ENCODE peak calls at places on chromosome 9, in five cellular contexts. F is adrenal gland, Y is lung, L is endodermal cell, S is body of pancreas. T is an unnamed sample.

GRCh38 chr9:69178583-69179011 is 4.5 kb downstream of the TJP2 start:
- DNase-seq in S (no peak), L (no peak), Y (no peak), F (no peak), T (no peak)

GRCh38 chr9:16075695-16076094 is 522.9 kb downstream of the CCDC171 start:
- DNase-seq in S (no peak), Y (no peak), L (no peak), F (no peak), T (no peak)

GRCh38 chr9:71446499-71447411 is 321.6 kb downstream of the CEMIP2 start:
- DNase-seq in S (peak; percentile 27), F (no peak), Y (peak; percentile 42), L (peak; percentile 96), T (no peak)

GRCh38 chr9:22065431-22065830 is 56.3 kb upstream of the CDKN2B start:
- DNase-seq in Y (no peak), L (no peak), F (no peak), S (no peak), T (no peak)

GRCh38 chr9:121474225-121474947 is 25.3 kb downstream of the GGTA1 start:
- DNase-seq in L (no peak), Y (no peak), S (no peak), F (no peak), T (no peak)

GRCh38 chr9:98326402-98327248 is 71.2 kb upstream of the TBC1D2 start:
- DNase-seq in L (peak; percentile 51), F (no peak), Y (no peak), S (no peak), T (no peak)

GRCh38 chr9:70760228-70760627 is 345.8 kb upstream of the KLF9 start:
- DNase-seq in L (no peak), S (no peak), F (no peak), Y (no peak), T (no peak)

GRCh38 chr9:37923121-37923795 is 19.3 kb upstream of the SLC25A51 start:
- DNase-seq in Y (no peak), F (no peak), L (peak; percentile 91), S (no peak), T (no peak)

GRCh38 chr9:104775961-104776360 is 12.0 kb downstream of the NIPSNAP3B start:
- DNase-seq in L (no peak), F (no peak), Y (no peak), S (no peak), T (no peak)

GRCh38 chr9:121599186-121599871 is 52.1 kb upstream of the DAB2IP start:
- DNase-seq in F (peak; percentile 83), S (peak; percentile 94), Y (peak; percentile 86), L (peak; percentile 95), T (peak; percentile 83)

GRCh38 chr9:98432960-98433359 is 177.5 kb upstream of the TBC1D2 start:
- DNase-seq in L (no peak), S (no peak), F (no peak), Y (no peak), T (no peak)

GRCh38 chr9:80699551-80699998 is 989.8 kb downstream of the TLE1 start:
- DNase-seq in S (no peak), F (no peak), Y (no peak), L (no peak), T (no peak)

GRCh38 chr9:123321874-123322770 is 33.9 kb upstream of the CRB2 start:
- DNase-seq in L (no peak), F (no peak), S (no peak), Y (no peak), T (no peak)

GRCh38 chr9:134648701-134649525 is 7.3 kb downstream of the COL5A1 start:
- DNase-seq in F (peak; percentile 70), L (no peak), S (no peak), Y (no peak), T (no peak)

GRCh38 chr9:133529874-133530273 is 4.6 kb upstream of the ADAMTSL2 start:
- DNase-seq in Y (no peak), L (no peak), S (no peak), F (no peak), T (no peak)

GRCh38 chr9:124011460-124012301 is at the start of gene LHX2:
- DNase-seq in S (peak; percentile 22), Y (no peak), L (peak; percentile 97), F (peak; percentile 63), T (no peak)

GRCh38 chr9:122366074-122366672 is 4.7 kb upstream of the PTGS1 start:
- DNase-seq in Y (no peak), F (no peak), L (peak; percentile 47), S (no peak), T (no peak)

GRCh38 chr9:135741276-135742219 is 39.6 kb downstream of the KCNT1 start:
- DNase-seq in F (no peak), S (no peak), Y (no peak), L (peak; percentile 68), T (no peak)

GRCh38 chr9:95494416-95495371 is 22.1 kb downstream of the PTCH1 start:
- DNase-seq in S (peak; percentile 64), F (peak; percentile 77), Y (no peak), L (peak; percentile 87), T (no peak)

GRCh38 chr9:68664036-68664435 is 41.0 kb upstream of the PIP5K1B start:
- DNase-seq in S (no peak), F (no peak), Y (no peak), L (no peak), T (no peak)

GRCh38 chr9:74951725-74952151 is 974 bp downstream of the C9orf40 start:
- DNase-seq in L (peak; percentile 78), Y (peak; percentile 48), F (peak; percentile 66), S (peak; percentile 51), T (peak; percentile 5)

GRCh38 chr9:123377211-123377971 is 21.4 kb downstream of the CRB2 start:
- DNase-seq in S (no peak), L (no peak), Y (no peak), F (no peak), T (no peak)

GRCh38 chr9:98687911-98688310 is 20.8 kb downstream of the GABBR2 start:
- DNase-seq in L (no peak), F (no peak), Y (no peak), S (no peak), T (no peak)

GRCh38 chr9:24189986-24190385 is 355.7 kb downstream of the IZUMO3 start:
- DNase-seq in F (no peak), Y (no peak), L (no peak), S (no peak), T (no peak)

GRCh38 chr9:100756217-100756616 is 178.3 kb downstream of the CAVIN4 start:
- DNase-seq in Y (no peak), F (peak; percentile 66), S (no peak), L (no peak), T (no peak)

GRCh38 chr9:78441822-78442431 is 145.0 kb downstream of the PSAT1 start:
- DNase-seq in L (no peak), F (no peak), S (no peak), Y (no peak), T (no peak)

GRCh38 chr9:135372036-135372435 is 107.5 kb upstream of the PPP1R26 start:
- DNase-seq in L (no peak), Y (no peak), S (no peak), F (no peak), T (no peak)

GRCh38 chr9:2489838-2490314 is 131.7 kb upstream of the VLDLR start:
- DNase-seq in F (no peak), L (no peak), S (no peak), Y (no peak), T (no peak)

GRCh38 chr9:90815183-90815943 is 13.7 kb downstream of the SYK start:
- DNase-seq in S (peak; percentile 27), L (no peak), F (no peak), Y (no peak), T (no peak)

GRCh38 chr9:34646211-34647083 is at the start of gene GALT:
- DNase-seq in S (peak; percentile 95), L (peak; percentile 99), Y (peak; percentile 99), F (peak; percentile 99), T (peak; percentile 92)

DNA sequence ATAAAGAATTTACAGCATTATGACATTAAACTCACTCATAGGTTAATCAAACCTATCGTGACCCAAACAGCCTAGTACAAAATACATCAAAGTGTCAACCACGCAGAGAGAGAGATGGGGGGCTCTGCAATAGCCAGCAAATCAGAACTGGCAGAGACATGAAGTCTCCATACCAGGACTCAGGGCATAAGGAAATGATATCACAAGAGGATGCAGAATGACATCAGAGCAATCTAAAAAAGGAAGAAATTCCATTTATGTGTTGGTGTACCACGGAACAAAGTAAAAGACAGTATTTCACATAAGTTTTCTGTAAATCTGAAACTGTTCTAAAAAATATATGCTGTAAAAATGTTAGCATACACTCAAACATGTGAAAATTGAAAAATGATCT is 24.6 kb downstream of the BICD2 start:
- DNase-seq in Y (no peak), S (no peak), F (no peak), L (no peak), T (no peak)
- H3K4me1 ChIP-seq in Y (peaks cover 44% of the 10 kb centered on the region), S (peaks cover 37% of the 10 kb centered on the region), F (peaks cover 46% of the 10 kb centered on the region), L (no peaks in the 10 kb centered on the region), T (peaks cover 40% of the 10 kb centered on the region)

GRCh38 chr9:117286245-117286644 is 128.6 kb downstream of the ASTN2 start:
- DNase-seq in L (no peak), S (peak; percentile 50), Y (no peak), F (no peak), T (no peak)

GRCh38 chr9:117290306-117290705 is 124.6 kb downstream of the ASTN2 start:
- DNase-seq in S (no peak), L (no peak), Y (no peak), F (no peak), T (no peak)

GRCh38 chr9:117293199-117294114 is 121.4 kb downstream of the ASTN2 start:
- DNase-seq in F (no peak), S (no peak), Y (no peak), L (no peak), T (no peak)

GRCh38 chr9:117291223-117291622 is 123.6 kb downstream of the ASTN2 start:
- DNase-seq in Y (no peak), L (no peak), F (no peak), S (no peak), T (no peak)

DNA sequence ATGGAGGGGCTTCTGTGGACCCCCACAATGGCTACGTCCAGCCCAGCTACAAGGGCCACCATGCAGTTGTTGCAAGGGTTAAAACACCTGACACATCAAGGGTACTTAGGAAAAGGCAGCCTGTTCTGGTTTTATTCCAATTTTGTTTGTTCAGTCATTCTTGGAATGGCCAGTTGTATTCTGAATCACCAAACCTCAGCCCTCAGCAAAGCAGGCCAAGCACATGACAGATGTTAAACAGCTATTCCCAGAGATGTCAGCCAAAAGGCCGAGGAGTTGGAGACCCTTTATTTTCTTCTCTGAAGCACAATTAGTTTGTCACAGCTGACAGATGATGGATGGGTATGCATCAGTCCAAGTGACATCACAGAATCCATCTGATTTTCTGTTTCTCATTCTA is 124.0 kb downstream of the ASTN2 start:
- DNase-seq in F (no peak), S (no peak), Y (no peak), L (no peak), T (no peak)
- H3K27ac ChIP-seq in F (no peak overlapping the region), S (no peak overlapping the region), Y (no peak overlapping the region), L (no peak overlapping the region), T (no peak overlapping the region)

DNA sequence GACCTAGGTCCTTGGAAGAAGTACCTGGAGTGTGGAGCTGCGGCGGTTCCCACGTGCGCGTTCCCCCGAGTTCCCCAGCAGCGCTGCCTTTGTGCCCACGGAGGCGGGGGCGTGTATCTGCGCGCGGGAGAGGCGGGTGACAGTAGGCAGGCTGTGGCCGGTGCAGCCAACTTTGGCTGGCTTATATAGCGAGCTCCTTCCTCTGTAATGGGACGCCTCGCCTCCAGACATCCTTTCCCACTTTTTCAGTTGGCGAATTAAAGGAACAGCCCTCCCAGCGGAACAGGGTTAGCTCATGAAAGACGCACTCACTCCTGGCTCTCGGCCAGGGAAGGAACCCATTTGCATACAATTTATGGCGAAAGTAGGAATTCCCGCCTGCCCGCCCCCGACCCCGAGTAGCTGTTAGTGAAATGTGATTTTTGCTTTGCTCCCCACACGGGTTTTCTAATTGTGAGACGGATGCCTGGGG is at the start of gene TNC:
- DNase-seq in F (peak; percentile 66), Y (peak; percentile 60), L (peak; percentile 88), S (peak; percentile 34), T (peak; percentile 12)
- H3K4me1 ChIP-seq in F (peaks cover 15% of the 10 kb centered on the region), Y (peaks cover 6% of the 10 kb centered on the region), L (peaks cover 9% of the 10 kb centered on the region), S (peaks cover 16% of the 10 kb centered on the region), T (peaks cover 13% of the 10 kb centered on the region)

GRCh38 chr9:19998153-19998552 is 209.3 kb upstream of the SLC24A2 start:
- DNase-seq in F (no peak), L (no peak), Y (no peak), S (no peak), T (no peak)
- H3K27ac ChIP-seq in F (no peak overlapping the region), L (no peak overlapping the region), Y (no peak overlapping the region), S (no peak overlapping the region), T (no peak overlapping the region)